ENCODE peak calls at places on chromosomes 2 and 18, in five cellular contexts. X is astrocyte of the spinal cord, S is BE2C, D is right lobe of liver, L is amygdala. R is an unnamed sample.

GRCh38 chr2:63755980-63756379 is 85.7 kb upstream of the UGP2 start:
- DNase-seq in X (peak; percentile 57), S (no peak), D (no peak), L (no peak), R (no peak)

GRCh38 chr2:190382851-190383250 is 25.3 kb upstream of the MFSD6 start:
- DNase-seq in X (peak; percentile 52), S (no peak), D (no peak), L (no peak), R (peak; percentile 71)

GRCh38 chr2:61993422-61994024 is 88.0 kb downstream of the COMMD1 start:
- DNase-seq in X (peak; percentile 62), S (peak; percentile 39), D (no peak), L (no peak), R (peak; percentile 45)

GRCh38 chr2:108182489-108182888 is 57.3 kb upstream of the SULT1C3 start:
- DNase-seq in X (no peak), S (peak; percentile 29), D (no peak), L (no peak), R (peak; percentile 32)

GRCh38 chr2:43984533-43984932 is 11.3 kb downstream of the LRPPRC start:
- DNase-seq in X (no peak), S (no peak), D (no peak), L (no peak), R (no peak)

GRCh38 chr2:173580869-173581268 is 226.2 kb downstream of the CDCA7 start:
- DNase-seq in X (no peak), S (no peak), D (no peak), L (no peak), R (peak; percentile 20)

GRCh38 chr2:203798296-203799157 is 69.0 kb upstream of the CTLA4 start:
- DNase-seq in X (no peak), S (no peak), D (no peak), L (no peak), R (no peak)

GRCh38 chr2:201966691-201967388 is 66.8 kb upstream of the FZD7 start:
- DNase-seq in X (no peak), S (peak; percentile 86), D (no peak), L (no peak), R (no peak)

GRCh38 chr2:236042087-236042486 is 126.1 kb downstream of the GBX2 start:
- DNase-seq in X (no peak), S (no peak), D (no peak), L (no peak), R (no peak)

GRCh38 chr18:2857491-2858063 is 10.8 kb downstream of the EMILIN2 start:
- DNase-seq in X (peak; percentile 53), S (no peak), D (peak; percentile 61), L (no peak), R (no peak)

GRCh38 chr2:235698504-235698903 is 204.7 kb downstream of the AGAP1 start:
- DNase-seq in X (no peak), S (no peak), D (no peak), L (no peak), R (no peak)

GRCh38 chr2:238487652-238488346 is 61.1 kb downstream of the ASB1 start:
- DNase-seq in X (no peak), S (no peak), D (peak; percentile 17), L (no peak), R (no peak)

GRCh38 chr2:37631292-37631691 is 40.1 kb downstream of the CDC42EP3 start:
- DNase-seq in X (no peak), S (no peak), D (no peak), L (no peak), R (peak; percentile 90)

GRCh38 chr2:120777170-120777751 is 41.6 kb downstream of the GLI2 start:
- DNase-seq in X (no peak), S (no peak), D (no peak), L (no peak), R (no peak)

GRCh38 chr18:62979172-62979571 is 263.8 kb downstream of the PHLPP1 start:
- DNase-seq in X (peak; percentile 83), S (peak; percentile 21), D (peak; percentile 83), L (peak; percentile 36), R (peak; percentile 78)

GRCh38 chr2:184598313-184599053 is at the start of gene ZNF804A:
- DNase-seq in X (peak; percentile 54), S (peak; percentile 88), D (peak; percentile 58), L (peak; percentile 43), R (peak; percentile 87)

GRCh38 chr18:286515-287310 is 18.9 kb upstream of the THOC1 start:
- DNase-seq in X (peak; percentile 54), S (no peak), D (no peak), L (no peak), R (no peak)

GRCh38 chr2:182868049-182868422 is 1.6 kb upstream of the FRZB start:
- DNase-seq in X (no peak), S (no peak), D (no peak), L (no peak), R (no peak)

GRCh38 chr18:7325126-7325430 is 94.2 kb downstream of the LRRC30 start:
- DNase-seq in X (no peak), S (no peak), D (no peak), L (no peak), R (no peak)

GRCh38 chr18:26575865-26576217 is 27.5 kb upstream of the KCTD1 start:
- DNase-seq in X (no peak), S (no peak), D (no peak), L (no peak), R (peak; percentile 1)

GRCh38 chr2:30695749-30696148 is 111.5 kb downstream of the CAPN13 start:
- DNase-seq in X (no peak), S (no peak), D (no peak), L (no peak), R (peak; percentile 1)

GRCh38 chr2:183063083-183063482 is 15.5 kb upstream of the DUSP19 start:
- DNase-seq in X (peak; percentile 57), S (no peak), D (no peak), L (no peak), R (no peak)